ENCODE peak calls at places on chromosomes 4 and X, in nine cellular contexts. Z is epithelial cell of esophagus; D is Right ventricle myocardium superior; F is vagina; J is GDM1; L is stimulated activated CD4-positive, alpha-beta T cell treated with anti-CD3 and anti-CD28 coated beads, Interleukin-12 subunit alpha, Interleukin-12 subunit beta, amount 100 ng/mL, for 24 hours; W is NB4; B is cardiac muscle cell; Q is M059J. U is an unnamed sample.

GRCh38 chr4:184805462-184806245 is 20.1 kb downstream of the ACSL1 start:
- DNase-seq in Z (peak; percentile 53), D (peak; percentile 89), F (no peak), J (no peak), L (no peak), W (no peak), B (no peak), Q (no peak), U (peak; percentile 89)

GRCh38 chr4:6769138-6769983 is 13.2 kb upstream of the KIAA0232 start:
- DNase-seq in Z (no peak), D (no peak), F (no peak), J (no peak), L (no peak), W (no peak), B (no peak), Q (no peak), U (peak; percentile 23)

GRCh38 chr4:37000281-37000680 is 244.3 kb upstream of the NWD2 start:
- DNase-seq in Z (no peak), D (no peak), F (no peak), J (no peak), L (no peak), W (no peak), B (no peak), Q (no peak), U (no peak)

GRCh38 chrX:140034916-140035315 is 69.6 kb upstream of the CXorf66 start:
- DNase-seq in Z (peak; percentile 11), D (no peak), F (no peak), J (no peak), L (no peak), W (peak; percentile 4), B (peak; percentile 13), Q (peak; percentile 30), U (no peak)

GRCh38 chr4:102612824-102613366 is 111.7 kb downstream of the NFKB1 start:
- DNase-seq in Z (peak; percentile 90), D (no peak), F (no peak), J (no peak), L (no peak), W (no peak), B (no peak), Q (no peak), U (no peak)

GRCh38 chr4:87986508-87986907 is 11.0 kb downstream of the SPP1 start:
- DNase-seq in Z (no peak), D (no peak), F (no peak), J (no peak), L (no peak), W (no peak), B (no peak), Q (no peak), U (no peak)

GRCh38 chr4:27176881-27177280 is 316.2 kb downstream of the STIM2 start:
- DNase-seq in Z (no peak), D (no peak), F (no peak), J (no peak), L (no peak), W (no peak), B (peak; percentile 5), Q (no peak), U (no peak)

GRCh38 chrX:150119323-150119722 is 181.0 kb upstream of the EOLA2 start:
- DNase-seq in Z (no peak), D (no peak), F (no peak), J (no peak), L (no peak), W (no peak), B (no peak), Q (no peak), U (no peak)

GRCh38 chrX:127085939-127086338 is 266.4 kb downstream of the PRR32 start:
- DNase-seq in Z (no peak), D (no peak), F (no peak), J (no peak), L (no peak), W (no peak), B (no peak), Q (no peak), U (no peak)

GRCh38 chr4:107823870-107824366 is 814 bp upstream of the SGMS2 start:
- DNase-seq in Z (no peak), D (no peak), F (no peak), J (no peak), L (no peak), W (no peak), B (peak; percentile 5), Q (no peak), U (no peak)

GRCh38 chr4:118969359-118969758 is 80.7 kb downstream of the SYNPO2 start:
- DNase-seq in Z (peak; percentile 65), D (peak; percentile 56), F (no peak), J (no peak), L (no peak), W (peak; percentile 70), B (peak; percentile 67), Q (peak; percentile 55), U (no peak)